ENCODE peak calls at places on chromosomes 11 and 22, in four cellular contexts. P is CD8-positive, alpha-beta T cell; Y is naive thymus-derived CD4-positive, alpha-beta T cell; A is colonic mucosa. W is an unnamed sample. For H3K4me1 and H3K27me3, the result is how much of the 10 kb centered on the place peaks cover.

GRCh38 chr11:4522339-4522738 is 22.7 kb upstream of the OR52M1 start:
- DNase-seq in Y (no peak), P (no peak), A (no peak), W (no peak)

GRCh38 chr22:37163618-37164534 is 14.2 kb upstream of the IL2RB start:
- DNase-seq in Y (no peak), A (no peak), P (no peak), W (no peak)

GRCh38 chr22:25403752-25404471 is 160.6 kb upstream of the GRK3 start:
- DNase-seq in P (no peak), A (peak), Y (no peak), W (peak)

GRCh38 chr11:117717485-117718314 is 79.3 kb downstream of the DSCAML1 start:
- DNase-seq in P (no peak), Y (no peak), A (peak), W (no peak)

GRCh38 chr22:42180349-42180842 is 49.8 kb upstream of the CYP2D6 start:
- DNase-seq in A (no peak), P (peak), Y (no peak), W (no peak)

GRCh38 chr11:110435780-110436717 is 6.3 kb downstream of the FDX1 start:
- DNase-seq in P (no peak), A (no peak), Y (no peak), W (no peak)

GRCh38 chr11:16468735-16469446 is 112.5 kb upstream of the SOX6 start:
- DNase-seq in A (no peak), Y (no peak), P (no peak), W (no peak)

GRCh38 chr11:1160231-1161101 is 2.7 kb downstream of the MUC5AC start:
- DNase-seq in Y (no peak), A (no peak), P (no peak), W (no peak)

GRCh38 chr22:35910013-35910860 is 118.4 kb downstream of the RBFOX2 start:
- DNase-seq in A (no peak), P (no peak), Y (no peak), W (no peak)

GRCh38 chr11:64088159-64089026 is 52.7 kb downstream of the FLRT1 start:
- DNase-seq in A (no peak), Y (no peak), P (no peak), W (no peak)

GRCh38 chr22:21064917-21065864 is 19.4 kb downstream of the LRRC74B start:
- DNase-seq in A (no peak), Y (no peak), P (no peak), W (no peak)

GRCh38 chr22:36110306-36110791 is 50.2 kb downstream of the APOL3 start:
- DNase-seq in Y (no peak), P (no peak), A (no peak), W (no peak)

GRCh38 chr11:111942826-111943225 is 5.7 kb downstream of the DIXDC1 start:
- DNase-seq in Y (no peak), A (no peak), P (no peak), W (no peak)

GRCh38 chr11:112163875-112164521 is at the start of gene IL18:
- DNase-seq in A (peak), Y (no peak), P (no peak), W (no peak)

GRCh38 chr11:8545698-8546366 is 48.2 kb downstream of the STK33 start:
- DNase-seq in Y (no peak), A (no peak), P (no peak), W (no peak)

GRCh38 chr11:95993438-95994339 is 69.8 kb upstream of the MTMR2 start:
- DNase-seq in A (no peak), Y (no peak), P (no peak), W (no peak)

GRCh38 chr11:119417726-119418540 is 5.0 kb downstream of the THY1 start:
- DNase-seq in A (no peak), Y (no peak), P (peak), W (no peak)

GRCh38 chr11:68891356-68891948 is 12.2 kb downstream of the MRPL21 start:
- DNase-seq in A (no peak), P (no peak), Y (no peak), W (no peak)

GRCh38 chr22:47386812-47387510 is 624.5 kb downstream of the TBC1D22A start:
- DNase-seq in A (no peak), Y (no peak), P (no peak), W (no peak)

GRCh38 chr11:57680552-57680874 is 12.6 kb downstream of the ZDHHC5 start:
- DNase-seq in P (no peak), Y (no peak), A (no peak), W (no peak)

GRCh38 chr11:26319906-26320305 is 12.0 kb upstream of the ANO3 start:
- DNase-seq in Y (no peak), P (no peak), A (no peak), W (no peak)

GRCh38 chr11:77144196-77144853 is 16.3 kb downstream of the MYO7A start:
- DNase-seq in Y (no peak), P (no peak), A (no peak), W (no peak)
- H3K4me1 ChIP-seq in Y (under half), P (under half), A (under half), W (under half)

DNA sequence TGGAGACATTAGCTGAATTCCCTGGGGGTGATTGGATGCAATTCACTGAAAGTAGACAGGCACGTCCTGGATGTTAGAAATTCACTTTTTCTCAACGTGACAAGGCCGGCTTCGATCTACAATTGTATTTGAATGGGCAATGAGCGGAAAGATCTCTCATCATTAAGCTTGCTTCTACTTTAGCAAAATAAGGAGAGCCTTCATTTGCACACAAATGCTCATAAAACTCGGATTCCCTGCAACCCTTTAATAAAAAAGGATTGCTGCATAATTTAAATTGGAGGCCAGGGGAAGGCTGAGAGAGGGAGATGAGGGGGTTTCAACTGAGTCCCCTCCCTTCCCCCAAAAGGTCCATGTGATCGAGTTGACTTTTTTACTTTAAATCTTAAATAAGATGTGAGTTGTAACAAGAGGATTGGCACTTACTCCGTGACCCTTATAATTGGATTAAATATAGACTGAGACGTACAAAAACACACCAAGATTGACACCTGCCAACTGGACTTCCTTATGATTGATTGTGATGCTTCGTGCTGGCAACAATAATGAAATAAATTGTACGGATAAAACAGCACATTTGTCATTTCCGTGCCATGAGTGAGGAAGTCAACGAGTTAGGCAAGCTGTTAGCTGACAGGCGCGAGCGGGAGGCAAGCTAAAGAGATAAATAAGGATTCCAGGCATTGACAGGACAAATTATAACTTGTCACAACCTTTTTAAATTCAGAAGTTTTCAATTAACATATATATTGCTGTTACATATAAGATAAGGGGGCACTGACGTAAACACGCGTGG is 10.9 kb upstream of the PAX6 start:
- DNase-seq in A (no peak), P (no peak), Y (no peak), W (no peak)
- H3K27me3 ChIP-seq in A (half or more), P (half or more), Y (under half), W (under half)

GRCh38 chr11:44147751-44148150 is 52.3 kb downstream of the EXT2 start:
- DNase-seq in Y (no peak), A (no peak), P (no peak), W (no peak)

GRCh38 chr11:44145011-44145777 is 49.7 kb downstream of the EXT2 start:
- DNase-seq in A (no peak), P (no peak), Y (no peak), W (no peak)

GRCh38 chr11:44140805-44141204 is 45.3 kb downstream of the EXT2 start:
- DNase-seq in Y (no peak), P (no peak), A (no peak), W (no peak)

GRCh38 chr11:44146931-44147330 is 51.5 kb downstream of the EXT2 start:
- DNase-seq in Y (no peak), A (no peak), P (no peak), W (no peak)

GRCh38 chr11:44143987-44144909 is 48.8 kb downstream of the EXT2 start:
- DNase-seq in P (no peak), Y (no peak), A (no peak), W (no peak)
- H3K4me1 ChIP-seq in P (under half), Y (under half), A (under half), W (under half)

GRCh38 chr11:128474036-128474874 is 113.1 kb downstream of the ETS1 start:
- DNase-seq in A (no peak), P (no peak), Y (no peak), W (no peak)

GRCh38 chr11:128476031-128476430 is 111.3 kb downstream of the ETS1 start:
- DNase-seq in Y (no peak), A (no peak), P (no peak), W (no peak)

GRCh38 chr11:128477811-128478210 is 109.5 kb downstream of the ETS1 start:
- DNase-seq in Y (no peak), A (no peak), P (no peak), W (no peak)

GRCh38 chr11:128478305-128478704 is 109.1 kb downstream of the ETS1 start:
- DNase-seq in P (no peak), A (no peak), Y (no peak), W (no peak)

DNA sequence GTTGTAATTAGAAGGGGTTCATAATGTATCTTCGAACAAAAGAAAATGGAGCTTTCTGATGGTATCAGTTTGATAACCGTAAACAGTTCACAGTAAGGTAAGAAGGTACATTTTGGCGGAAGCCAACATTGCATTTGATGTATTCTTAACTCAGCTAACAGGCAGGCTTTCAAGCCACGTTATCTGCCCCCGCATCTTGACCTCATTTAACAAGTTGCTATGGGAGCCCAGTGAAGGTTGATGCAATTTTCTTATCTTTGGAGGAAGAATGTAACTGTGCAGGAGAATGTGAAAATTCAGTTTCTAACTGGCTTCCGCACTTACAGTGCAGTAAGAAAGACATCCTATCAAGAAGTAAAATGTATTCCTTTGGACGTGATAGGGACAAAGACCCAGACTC is 110.6 kb downstream of the ETS1 start:
- DNase-seq in Y (no peak), P (peak), A (no peak), W (no peak)
- H3K27me3 ChIP-seq in Y (under half), P (under half), A (under half), W (under half)

GRCh38 chr11:44835326-44835725 is 108.6 kb downstream of the TSPAN18 start:
- DNase-seq in Y (no peak), A (no peak), P (no peak), W (no peak)
- H3K4me1 ChIP-seq in Y (under half), A (under half), P (under half), W (under half)